ENCODE peak calls at places on chromosome 15, in seven cellular contexts. F, M, Z, T, E, W and K are unnamed samples.

GRCh38 chr15:90219421-90220141 is 14.2 kb downstream of the CIB1 start:
- DNase-seq in E (no peak), F (peak; percentile 31), W (no peak), Z (peak; percentile 70), M (no peak), T (peak; percentile 64), K (no peak)

GRCh38 chr15:42165081-42165480 is 8.6 kb upstream of the PLA2G4F start:
- DNase-seq in W (no peak), E (no peak), F (no peak), Z (no peak), M (no peak), T (no peak), K (no peak)

GRCh38 chr15:99084965-99085364 is 19.9 kb upstream of the SYNM start:
- DNase-seq in E (no peak), F (no peak), M (no peak), Z (no peak), T (no peak), W (no peak), K (no peak)

GRCh38 chr15:80325206-80325605 is 73.2 kb upstream of the CTXND1 start:
- DNase-seq in F (no peak), M (no peak), E (no peak), W (no peak), Z (no peak), T (no peak), K (no peak)

GRCh38 chr15:75170711-75171341 is 30.9 kb upstream of the C15orf39 start:
- DNase-seq in E (no peak), Z (no peak), F (no peak), M (no peak), W (no peak), T (no peak), K (no peak)

GRCh38 chr15:97009036-97009555 is 678.6 kb downstream of the NR2F2 start:
- DNase-seq in Z (no peak), M (no peak), W (no peak), F (no peak), T (no peak), E (no peak), K (no peak)

GRCh38 chr15:90015749-90016148 is 14.6 kb downstream of the ZNF710 start:
- DNase-seq in Z (no peak), E (no peak), F (no peak), W (no peak), T (no peak), M (no peak), K (no peak)

GRCh38 chr15:60591491-60592385 is 112.8 kb upstream of the ICE2 start:
- DNase-seq in M (no peak), Z (no peak), T (peak; percentile 38), F (no peak), W (no peak), E (no peak), K (no peak)

GRCh38 chr15:99085413-99086326 is 19.2 kb upstream of the SYNM start:
- DNase-seq in F (no peak), Z (no peak), M (no peak), E (no peak), W (no peak), T (peak; percentile 68), K (no peak)

GRCh38 chr15:47870956-47871625 is 153.8 kb downstream of the SEMA6D start:
- DNase-seq in Z (no peak), T (peak; percentile 70), W (peak; percentile 69), F (no peak), M (no peak), E (no peak), K (no peak)

GRCh38 chr15:83108266-83109219 is 1.1 kb downstream of the TM6SF1 start:
- DNase-seq in Z (no peak), E (no peak), W (no peak), M (peak; percentile 25), T (no peak), F (peak; percentile 64), K (no peak)

GRCh38 chr15:76393614-76394013 is 57.0 kb downstream of the ISL2 start:
- DNase-seq in T (no peak), W (peak; percentile 57), M (no peak), Z (no peak), E (no peak), F (no peak), K (no peak)

GRCh38 chr15:48929611-48930170 is 34.0 kb downstream of the SHC4 start:
- DNase-seq in Z (no peak), T (no peak), M (no peak), E (no peak), W (no peak), F (no peak), K (no peak)

GRCh38 chr15:90184786-90185704 is 16.1 kb upstream of the SEMA4B start:
- DNase-seq in Z (peak; percentile 83), T (peak; percentile 74), M (peak; percentile 78), E (no peak), W (no peak), F (no peak), K (peak; percentile 66)

GRCh38 chr15:39908186-39908585 is 11.9 kb downstream of the GPR176 start:
- DNase-seq in Z (no peak), F (no peak), T (peak; percentile 91), M (no peak), W (no peak), E (no peak), K (no peak)

GRCh38 chr15:91844928-91845327 is 8.6 kb upstream of the SLCO3A1 start:
- DNase-seq in F (no peak), T (no peak), W (no peak), E (no peak), M (no peak), Z (no peak), K (no peak)

GRCh38 chr15:67563092-67563491 is 20.6 kb downstream of the MAP2K5 start:
- DNase-seq in Z (no peak), E (no peak), M (no peak), W (no peak), T (no peak), F (no peak), K (no peak)

GRCh38 chr15:29337156-29337959 is 67.7 kb upstream of the NSMCE3 start:
- DNase-seq in W (no peak), F (no peak), T (peak; percentile 27), Z (no peak), E (no peak), M (no peak), K (no peak)

GRCh38 chr15:86961669-86962068 is 882.0 kb downstream of the AGBL1 start:
- DNase-seq in E (no peak), F (no peak), W (no peak), M (no peak), T (no peak), Z (no peak), K (no peak)

GRCh38 chr15:87604857-87605446 is 651.6 kb downstream of the NTRK3 start:
- DNase-seq in Z (no peak), M (no peak), W (no peak), F (no peak), E (no peak), T (peak; percentile 17), K (no peak)

GRCh38 chr15:80175436-80175835 is 22.6 kb downstream of the FAH start:
- DNase-seq in W (no peak), Z (no peak), E (no peak), M (no peak), T (no peak), F (no peak), K (no peak)

GRCh38 chr15:40964006-40964405 is 10.7 kb downstream of the CHAC1 start:
- DNase-seq in F (no peak), E (no peak), M (no peak), W (no peak), Z (no peak), T (no peak), K (no peak)

GRCh38 chr15:98755138-98755537 is 106.8 kb downstream of the IGF1R start:
- DNase-seq in M (no peak), T (no peak), W (no peak), F (no peak), Z (no peak), E (no peak), K (no peak)

GRCh38 chr15:23422099-23422945 is 24.7 kb downstream of the GOLGA6L2 start:
- DNase-seq in T (no peak), W (no peak), E (no peak), F (no peak), M (no peak), Z (no peak), K (no peak)

GRCh38 chr15:29475096-29475495 is 205.5 kb upstream of the NSMCE3 start:
- DNase-seq in F (no peak), T (no peak), W (no peak), E (no peak), M (no peak), Z (no peak), K (no peak)

GRCh38 chr15:63892794-63893441 is 59.2 kb upstream of the HERC1 start:
- DNase-seq in E (peak; percentile 61), M (no peak), T (no peak), F (peak; percentile 95), W (no peak), Z (peak; percentile 85), K (peak; percentile 82)

GRCh38 chr15:85073556-85074194 is 92.0 kb downstream of the PDE8A start:
- DNase-seq in W (no peak), F (no peak), M (no peak), Z (no peak), E (no peak), T (no peak), K (no peak)

GRCh38 chr15:88454867-88455810 is 12.0 kb downstream of the MRPL46 start:
- DNase-seq in E (no peak), F (peak; percentile 37), W (no peak), Z (no peak), T (peak; percentile 87), M (peak; percentile 36), K (peak; percentile 20)

GRCh38 chr15:62360286-62360685 is 195.2 kb upstream of the C2CD4B start:
- DNase-seq in Z (no peak), W (no peak), E (no peak), T (no peak), F (no peak), M (no peak), K (no peak)

GRCh38 chr15:24943361-24943760 is 11.4 kb upstream of the SNRPN start:
- DNase-seq in W (no peak), T (no peak), Z (no peak), M (no peak), F (no peak), E (no peak), K (no peak)

GRCh38 chr15:64452988-64453688 is 7.2 kb upstream of the ZNF609 start:
- DNase-seq in E (no peak), M (no peak), W (peak; percentile 95), Z (no peak), T (no peak), F (no peak), K (no peak)

GRCh38 chr15:87944687-87945086 is 311.9 kb downstream of the NTRK3 start:
- DNase-seq in M (no peak), W (no peak), F (no peak), Z (no peak), T (no peak), E (no peak), K (no peak)

GRCh38 chr15:85646538-85647091 is 148.1 kb downstream of the KLHL25 start:
- DNase-seq in Z (no peak), T (peak; percentile 50), W (no peak), E (no peak), F (no peak), M (no peak), K (peak; percentile 55)

GRCh38 chr15:73142802-73143762 is 90.8 kb downstream of the NEO1 start:
- DNase-seq in W (no peak), E (no peak), M (peak; percentile 35), F (no peak), T (no peak), Z (no peak), K (no peak)

GRCh38 chr15:71136159-71137137 is 21.2 kb downstream of the THSD4 start:
- DNase-seq in M (no peak), F (no peak), E (no peak), Z (no peak), W (no peak), T (peak; percentile 56), K (no peak)